ENCODE peak calls at places on chromosomes 11 and 22, in six cellular contexts. K is endodermal cell, U is IMR-90, W is neural progenitor cell, H is right lobe of liver, Q is cardiac muscle cell. Z is an unnamed sample.

GRCh38 chr22:49934144-49934890 is 15.9 kb downstream of the CRELD2 start:
- DNase-seq in K (no peak), U (peak), W (no peak), H (peak), Q (no peak), Z (no peak)

GRCh38 chr11:64181506-64182411 is 4.2 kb upstream of the STIP1 start:
- DNase-seq in K (peak), U (peak), W (peak), H (peak), Q (peak), Z (peak)

GRCh38 chr22:48676266-48677167 is 1151.2 kb downstream of the BRD1 start:
- DNase-seq in K (no peak), U (no peak), W (no peak), H (peak), Q (no peak), Z (no peak)

GRCh38 chr22:26642465-26643367 is 14.7 kb upstream of the MIAT start:
- DNase-seq in K (peak), U (no peak), W (peak), H (no peak), Q (peak), Z (no peak)

GRCh38 chr11:109865558-109866186 is 227.5 kb upstream of the ZC3H12C start:
- DNase-seq in K (peak), U (no peak), W (no peak), H (no peak), Q (no peak), Z (no peak)

GRCh38 chr11:36376888-36377758 is 81.0 kb downstream of the PRR5L start:
- DNase-seq in K (peak), U (peak), W (peak), H (peak), Q (peak), Z (peak)

GRCh38 chr11:67465190-67465522 is 3.9 kb downstream of the TMEM134 start:
- DNase-seq in K (no peak), U (no peak), W (no peak), H (no peak), Q (no peak), Z (no peak)

GRCh38 chr22:42039271-42039670 is 31.3 kb downstream of the NAGA start:
- DNase-seq in K (no peak), U (peak), W (no peak), H (no peak), Q (no peak), Z (no peak)

GRCh38 chr11:70525466-70525865 is 127.1 kb downstream of the CTTN start:
- DNase-seq in K (no peak), U (no peak), W (no peak), H (peak), Q (no peak), Z (no peak)

GRCh38 chr22:39185601-39186012 is 33.1 kb upstream of the CBX7 start:
- DNase-seq in K (peak), U (peak), W (no peak), H (no peak), Q (peak), Z (no peak)

GRCh38 chr22:23204541-23205157 is 24.3 kb downstream of the BCR start:
- DNase-seq in K (no peak), U (no peak), W (no peak), H (peak), Q (no peak), Z (no peak)

GRCh38 chr22:49417833-49418232 is 409.8 kb downstream of the BRD1 start:
- DNase-seq in K (no peak), U (no peak), W (no peak), H (no peak), Q (no peak), Z (no peak)

GRCh38 chr11:69828276-69828970 is 9.2 kb upstream of the FGF3 start:
- DNase-seq in K (peak), U (no peak), W (peak), H (peak), Q (no peak), Z (no peak)

GRCh38 chr11:9459573-9460321 is 1.1 kb upstream of the ZNF143 start:
- DNase-seq in K (peak), U (peak), W (no peak), H (no peak), Q (peak), Z (no peak)

GRCh38 chr11:128458316-128458715 is 129.0 kb downstream of the ETS1 start:
- DNase-seq in K (no peak), U (peak), W (no peak), H (no peak), Q (peak), Z (no peak)

GRCh38 chr22:42868751-42869251 is 11.7 kb upstream of the ARFGAP3 start:
- DNase-seq in K (no peak), U (peak), W (no peak), H (peak), Q (peak), Z (no peak)

GRCh38 chr11:1659478-1659877 is 29.9 kb downstream of the KRTAP5-5 start:
- DNase-seq in K (no peak), U (no peak), W (no peak), H (no peak), Q (no peak), Z (no peak)

GRCh38 chr11:2533642-2534115 is 88.9 kb downstream of the KCNQ1 start:
- DNase-seq in K (peak), U (peak), W (peak), H (peak), Q (peak), Z (peak)

GRCh38 chr11:86938203-86938899 is 16.8 kb downstream of the FZD4 start:
- DNase-seq in K (no peak), U (no peak), W (no peak), H (no peak), Q (no peak), Z (no peak)

GRCh38 chr11:86938900-86939880 is 16.0 kb downstream of the FZD4 start:
- DNase-seq in K (no peak), U (peak), W (peak), H (no peak), Q (peak), Z (no peak)

GRCh38 chr11:86941077-86941870 is 13.9 kb downstream of the FZD4 start:
- DNase-seq in K (no peak), U (peak), W (no peak), H (peak), Q (no peak), Z (no peak)

GRCh38 chr11:86941871-86942208 is 13.4 kb downstream of the FZD4 start:
- DNase-seq in K (no peak), U (no peak), W (no peak), H (no peak), Q (no peak), Z (no peak)

GRCh38 chr11:86940122-86940777 is 14.9 kb downstream of the FZD4 start:
- DNase-seq in K (peak), U (peak), W (no peak), H (no peak), Q (peak), Z (peak)
- TF ChIP-seq CTCF in K (peak), U (peak), W (no peak), H (no peak), Q (peak), Z (no peak)

DNA sequence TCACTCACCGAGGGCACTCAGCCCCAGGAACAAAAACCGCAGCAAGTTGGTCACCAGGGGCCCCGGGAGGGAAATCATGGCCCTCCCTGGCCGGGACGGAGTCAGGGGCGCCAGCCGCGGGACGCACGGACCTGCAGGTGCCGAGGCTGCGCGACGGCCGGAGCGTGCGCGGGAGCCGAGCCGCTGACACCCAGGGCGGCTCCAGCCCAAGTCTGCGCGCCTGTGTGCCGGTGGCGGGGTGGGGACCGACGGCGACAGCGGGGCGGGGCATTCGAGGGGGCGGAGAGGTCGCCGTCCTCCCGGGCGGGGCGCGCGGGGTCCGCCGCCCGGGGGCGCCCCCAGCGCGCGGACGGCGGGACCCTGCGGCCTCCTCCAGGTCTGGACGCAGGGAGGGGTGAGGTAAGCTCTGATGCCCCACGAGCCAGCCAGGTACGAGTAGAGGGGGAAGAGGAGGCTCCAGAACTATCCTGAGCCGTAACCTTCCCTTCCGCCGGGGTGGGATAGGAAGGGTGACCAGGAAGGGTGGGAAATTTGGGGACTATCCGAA is at the start of gene ESAM:
- DNase-seq in K (peak), U (no peak), W (peak), H (peak), Q (no peak), Z (peak)
- TF ChIP-seq CTCF in K (no peak), U (no peak), W (no peak), H (no peak), Q (no peak), Z (no peak)

DNA sequence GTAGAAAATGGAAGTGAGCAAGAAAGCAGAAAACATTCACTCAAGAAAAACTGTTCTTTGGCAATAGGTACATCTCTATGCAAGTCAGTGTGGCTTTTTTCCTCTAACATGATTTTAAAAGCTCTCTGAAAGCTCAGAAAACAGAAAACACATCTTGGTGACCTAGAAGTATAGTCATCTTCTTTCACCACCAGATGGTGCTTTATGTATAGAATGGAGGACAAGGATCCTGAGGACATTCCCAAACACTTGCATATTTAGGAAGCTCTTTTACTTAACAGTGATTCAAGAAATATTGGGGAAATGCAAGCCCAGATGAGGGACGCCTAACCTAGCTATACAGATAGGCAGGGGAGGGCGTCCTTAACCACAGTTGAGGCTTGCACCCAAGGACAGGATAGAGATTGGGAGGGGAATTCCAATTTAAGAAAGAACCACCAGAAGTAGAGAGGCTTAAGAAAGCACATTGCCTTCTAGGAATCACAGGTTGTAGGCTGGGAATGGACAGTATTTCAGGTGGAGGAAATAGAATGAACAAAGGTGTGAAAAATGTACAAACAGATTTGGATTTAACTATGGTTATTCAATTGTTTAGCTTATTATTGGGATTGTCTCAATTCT is 13.8 kb upstream of the CCDC81 start:
- DNase-seq in K (no peak), U (peak), W (peak), H (no peak), Q (peak), Z (no peak)
- TF ChIP-seq CTCF in K (peak), U (peak), W (peak), H (peak), Q (peak), Z (no peak)

GRCh38 chr11:98130117-98130625 is 890.6 kb upstream of the CNTN5 start:
- DNase-seq in K (no peak), U (no peak), W (no peak), H (no peak), Q (no peak), Z (no peak)
- TF ChIP-seq CTCF in K (no peak), U (no peak), W (no peak), H (no peak), Q (no peak), Z (no peak)

Z was measured in nephron progenitor cell.